ENCODE peak calls at places on chromosomes 7 and 10, in seven cellular contexts. P is NCI-H82; Y is effector CD4-positive, alpha-beta T cell; G is lower leg skin; I is C1 segment of cervical spinal cord; J is substantia nigra; A is fibroblast of lung. L is an unnamed sample.

GRCh38 chr10:29160110-29160669 is 128.7 kb upstream of the LYZL1 start:
- DNase-seq in P (no peak), Y (no peak), G (no peak), I (no peak), J (no peak), A (peak; percentile 96), L (no peak)

GRCh38 chr7:94620703-94621118 is 35.2 kb downstream of the SGCE start:
- DNase-seq in P (peak; percentile 74), Y (no peak), G (peak; percentile 61), I (peak; percentile 34), J (peak; percentile 30), A (peak; percentile 92), L (no peak)

GRCh38 chr7:47757946-47758371 is 176.0 kb upstream of the TNS3 start:
- DNase-seq in P (no peak), Y (no peak), G (peak; percentile 88), I (no peak), J (no peak), A (peak; percentile 92), L (no peak)

GRCh38 chr10:52659085-52659484 is 113.5 kb downstream of the MBL2 start:
- DNase-seq in P (no peak), Y (no peak), G (no peak), I (no peak), J (no peak), A (no peak), L (no peak)

GRCh38 chr7:90771281-90771680 is 175.2 kb downstream of the CDK14 start:
- DNase-seq in P (no peak), Y (no peak), G (no peak), I (no peak), J (no peak), A (peak; percentile 65), L (no peak)

GRCh38 chr10:133041101-133041500 is 46.6 kb upstream of the ADGRA1 start:
- DNase-seq in P (no peak), Y (no peak), G (no peak), I (no peak), J (no peak), A (no peak), L (no peak)

GRCh38 chr10:15369642-15370211 is 1.4 kb downstream of the FAM171A1 start:
- DNase-seq in P (peak; percentile 50), Y (no peak), G (no peak), I (peak; percentile 42), J (peak; percentile 46), A (peak; percentile 11), L (peak; percentile 53)

GRCh38 chr10:71985542-71986250 is 21.5 kb downstream of the CHST3 start:
- DNase-seq in P (no peak), Y (no peak), G (no peak), I (no peak), J (no peak), A (peak; percentile 76), L (no peak)

GRCh38 chr10:35726850-35727249 is 84.8 kb upstream of the FZD8 start:
- DNase-seq in P (no peak), Y (no peak), G (no peak), I (no peak), J (no peak), A (no peak), L (no peak)

GRCh38 chr7:44965937-44966730 is 12.7 kb downstream of the MYO1G start:
- DNase-seq in P (no peak), Y (no peak), G (no peak), I (no peak), J (no peak), A (no peak), L (no peak)

GRCh38 chr10:124700293-124701037 is 43.7 kb downstream of the FAM53B start:
- DNase-seq in P (no peak), Y (no peak), G (no peak), I (no peak), J (no peak), A (no peak), L (no peak)

GRCh38 chr7:47496666-47497065 is 85.2 kb downstream of the TNS3 start:
- DNase-seq in P (peak; percentile 68), Y (no peak), G (no peak), I (no peak), J (no peak), A (no peak), L (no peak)

GRCh38 chr7:936131-937054 is 18.1 kb downstream of the ADAP1 start:
- DNase-seq in P (no peak), Y (no peak), G (no peak), I (no peak), J (no peak), A (peak; percentile 48), L (no peak)

GRCh38 chr10:74842301-74842700 is 15.9 kb downstream of the KAT6B start:
- DNase-seq in P (no peak), Y (no peak), G (no peak), I (no peak), J (no peak), A (peak; percentile 29), L (no peak)

GRCh38 chr10:107618461-107619093 is 454.1 kb upstream of the SORCS1 start:
- DNase-seq in P (no peak), Y (no peak), G (no peak), I (no peak), J (no peak), A (peak; percentile 9), L (no peak)

GRCh38 chr7:47698386-47698785 is 116.5 kb upstream of the TNS3 start:
- DNase-seq in P (no peak), Y (no peak), G (no peak), I (no peak), J (no peak), A (no peak), L (no peak)

GRCh38 chr7:45576249-45576929 is 2.2 kb downstream of the ADCY1 start:
- DNase-seq in P (peak; percentile 88), Y (no peak), G (no peak), I (no peak), J (no peak), A (no peak), L (no peak)

GRCh38 chr7:25859412-25859704 is 292.6 kb upstream of the NFE2L3 start:
- DNase-seq in P (no peak), Y (no peak), G (no peak), I (no peak), J (no peak), A (no peak), L (no peak)

GRCh38 chr7:5425507-5426225 is 2.0 kb upstream of the TNRC18 start:
- DNase-seq in P (peak; percentile 89), Y (no peak), G (peak; percentile 77), I (peak; percentile 70), J (peak; percentile 84), A (peak; percentile 86), L (peak; percentile 88)

GRCh38 chr10:11213156-11213555 is 195.5 kb downstream of the CELF2 start:
- DNase-seq in P (peak; percentile 31), Y (no peak), G (no peak), I (no peak), J (no peak), A (no peak), L (no peak)

GRCh38 chr10:36248314-36248981 is 606.4 kb upstream of the FZD8 start:
- DNase-seq in P (no peak), Y (no peak), G (no peak), I (no peak), J (no peak), A (no peak), L (no peak)

GRCh38 chr7:158416283-158416933 is 171.2 kb downstream of the PTPRN2 start:
- DNase-seq in P (no peak), Y (no peak), G (no peak), I (no peak), J (no peak), A (no peak), L (no peak)

GRCh38 chr10:49612513-49613159 is 1.2 kb upstream of the CHAT start:
- DNase-seq in P (peak; percentile 90), Y (no peak), G (no peak), I (no peak), J (no peak), A (no peak), L (no peak)

GRCh38 chr10:91298224-91298862 is 77.9 kb downstream of the PCGF5 start:
- DNase-seq in P (peak; percentile 78), Y (peak; percentile 69), G (peak; percentile 64), I (peak; percentile 65), J (peak; percentile 76), A (peak; percentile 83), L (peak; percentile 51)

GRCh38 chr7:115145512-115145911 is 223.6 kb downstream of the MDFIC start:
- DNase-seq in P (no peak), Y (no peak), G (no peak), I (no peak), J (no peak), A (peak; percentile 13), L (no peak)

GRCh38 chr10:24444337-24444736 is 235.4 kb downstream of the KIAA1217 start:
- DNase-seq in P (no peak), Y (no peak), G (no peak), I (no peak), J (no peak), A (peak; percentile 93), L (no peak)

GRCh38 chr10:6089334-6090219 is 743 bp downstream of the RBM17 start:
- DNase-seq in P (peak; percentile 37), Y (no peak), G (no peak), I (no peak), J (no peak), A (peak; percentile 53), L (no peak)

GRCh38 chr10:17001297-17001744 is 128.3 kb downstream of the CUBN start:
- DNase-seq in P (no peak), Y (no peak), G (no peak), I (no peak), J (no peak), A (peak; percentile 50), L (no peak)

GRCh38 chr7:82467020-82467419 is 23.4 kb upstream of the CACNA2D1 start:
- DNase-seq in P (no peak), Y (no peak), G (no peak), I (no peak), J (no peak), A (no peak), L (no peak)

GRCh38 chr7:82598958-82599357 is 155.4 kb upstream of the CACNA2D1 start:
- DNase-seq in P (no peak), Y (no peak), G (no peak), I (no peak), J (no peak), A (peak; percentile 82), L (no peak)

GRCh38 chr10:132588301-132589013 is 50.9 kb downstream of the INPP5A start:
- DNase-seq in P (no peak), Y (no peak), G (no peak), I (peak; percentile 34), J (no peak), A (no peak), L (no peak)

GRCh38 chr10:86336341-86336740 is 30.3 kb downstream of the GRID1 start:
- DNase-seq in P (peak; percentile 5), Y (no peak), G (no peak), I (no peak), J (no peak), A (no peak), L (no peak)

GRCh38 chr7:131546583-131547111 is 9.8 kb downstream of the PODXL start:
- DNase-seq in P (peak; percentile 76), Y (peak; percentile 11), G (no peak), I (no peak), J (peak; percentile 4), A (no peak), L (peak; percentile 2)

GRCh38 chr7:66281678-66282593 is 76.8 kb downstream of the TPST1 start:
- DNase-seq in P (no peak), Y (no peak), G (no peak), I (peak; percentile 19), J (peak; percentile 4), A (peak; percentile 99), L (no peak)

GRCh38 chr7:55438765-55439525 is 73.8 kb downstream of the LANCL2 start:
- DNase-seq in P (peak; percentile 46), Y (no peak), G (no peak), I (no peak), J (peak; percentile 54), A (peak; percentile 73), L (no peak)